ENCODE peak calls at places on chromosomes 13 and 19, in four cellular contexts. N is midbrain, W is aorta, I is thoracic aorta. R is an unnamed sample.

GRCh38 chr13:42880241-42880640 is 98.9 kb downstream of the FAM216B start:
- DNase-seq in I (no peak), W (no peak), N (no peak), R (no peak)

GRCh38 chr13:98384739-98385138 is 192.2 kb downstream of the STK24 start:
- DNase-seq in W (no peak), N (no peak), I (no peak), R (peak; percentile 55)

GRCh38 chr19:18520848-18521691 is 800 bp downstream of the ELL start:
- DNase-seq in N (no peak), W (peak; percentile 68), I (no peak), R (no peak)

GRCh38 chr13:99290890-99291289 is 16.3 kb downstream of the GPR183 start:
- DNase-seq in W (no peak), N (no peak), I (no peak), R (no peak)

GRCh38 chr19:15251010-15251748 is 18.9 kb upstream of the EPHX3 start:
- DNase-seq in W (peak; percentile 76), N (no peak), I (peak; percentile 56), R (no peak)

GRCh38 chr19:1809663-1810062 is 2.4 kb downstream of the ATP8B3 start:
- DNase-seq in N (no peak), W (peak; percentile 48), I (no peak), R (no peak)

GRCh38 chr13:76830805-76831204 is 55.4 kb downstream of the KCTD12 start:
- DNase-seq in W (no peak), I (no peak), N (no peak), R (no peak)

GRCh38 chr19:40610396-40611064 is 9.4 kb downstream of the LTBP4 start:
- DNase-seq in W (peak; percentile 86), I (no peak), N (peak; percentile 26), R (no peak)

GRCh38 chr13:24038846-24039330 is 121.6 kb upstream of the SPATA13 start:
- DNase-seq in I (no peak), N (peak; percentile 88), W (no peak), R (no peak)

GRCh38 chr13:109288151-109288709 is 498.2 kb downstream of the IRS2 start:
- DNase-seq in I (no peak), W (no peak), N (no peak), R (no peak)

GRCh38 chr13:79837741-79838450 is 356.9 kb downstream of the NDFIP2 start:
- DNase-seq in I (no peak), W (no peak), N (no peak), R (no peak)

GRCh38 chr13:74575729-74576125 is 441.5 kb upstream of the KLF12 start:
- DNase-seq in I (peak; percentile 32), W (peak; percentile 77), N (peak; percentile 52), R (peak; percentile 16)